ENCODE peak calls at places on chromosomes 4 and X, in ten cellular contexts. O is D341Med; S is endodermal cell; Y is activated T-helper 1 cell treated with anti-CD3 and anti-CD28 coated beads, Interleukin-12 subunit alpha, Interleukin-12 subunit beta, Interleukin-2, Interleukin-4 antibody, amounts not matched to agents 30 ng/mL and 10 ng/mL and 1 ng/mL, durations not matched to agents 14 hours and 24 hours and 36 hours; N is psoas muscle; X is ovary; J is activated T-helper 9 cell treated with anti-CD3 and anti-CD28 coated beads, Interleukin-2, amount 50 U/mL, for 16 hours; A is neural crest cell; P is EL; E is tibial nerve. I is an unnamed sample.

GRCh38 chr4:123676550-123677229 is 280.1 kb downstream of the SPRY1 start:
- DNase-seq in A (no peak), E (no peak), Y (no peak), P (no peak), N (no peak), J (no peak), O (no peak), S (no peak), X (no peak), I (no peak)

GRCh38 chr4:1285790-1286553 is 3.7 kb upstream of the MAEA start:
- DNase-seq in E (no peak), S (peak; percentile 95), Y (peak; percentile 34), P (no peak), J (no peak), N (no peak), X (no peak), A (no peak), O (no peak), I (no peak)

GRCh38 chrX:122220644-122221373 is 963.3 kb upstream of the GRIA3 start:
- DNase-seq in Y (no peak), X (no peak), A (no peak), N (no peak), P (no peak), J (no peak), S (peak; percentile 93), E (no peak), O (no peak), I (no peak)

GRCh38 chr4:149409186-149410056 is 406.2 kb downstream of the IQCM start:
- DNase-seq in O (no peak), E (no peak), X (no peak), N (peak; percentile 26), Y (no peak), J (no peak), S (no peak), P (peak; percentile 95), A (no peak), I (peak; percentile 72)

GRCh38 chr4:1293981-1294380 is 4.3 kb downstream of the MAEA start:
- DNase-seq in A (no peak), S (peak; percentile 39), O (no peak), Y (no peak), N (peak; percentile 47), P (no peak), E (no peak), J (no peak), X (peak; percentile 68), I (no peak)

GRCh38 chrX:42686706-42687105 is 91.3 kb downstream of the PPP1R2C start:
- DNase-seq in E (no peak), X (no peak), P (no peak), N (no peak), O (no peak), S (no peak), Y (no peak), J (no peak), A (no peak), I (no peak)

GRCh38 chr4:87465739-87466366 is 43.5 kb downstream of the NUDT9 start:
- DNase-seq in Y (no peak), E (peak; percentile 44), X (no peak), O (peak; percentile 30), S (no peak), J (no peak), P (peak; percentile 44), A (no peak), N (no peak), I (peak; percentile 51)

GRCh38 chrX:41922125-41922521 is 1.2 kb downstream of the CASK start:
- DNase-seq in S (no peak), A (no peak), E (peak; percentile 4), X (no peak), N (no peak), Y (peak; percentile 11), P (peak; percentile 34), O (peak; percentile 18), J (peak; percentile 22), I (peak; percentile 40)

GRCh38 chr4:185054876-185055275 is 36.6 kb downstream of the HELT start:
- DNase-seq in N (no peak), O (no peak), X (no peak), P (no peak), E (no peak), Y (no peak), S (no peak), A (no peak), J (no peak), I (no peak)

GRCh38 chr4:41799126-41799525 is 50.6 kb upstream of the PHOX2B start:
- DNase-seq in S (no peak), E (no peak), P (no peak), A (no peak), N (no peak), Y (no peak), O (no peak), X (no peak), J (no peak), I (no peak)

GRCh38 chrX:45454235-45454634 is 253.6 kb upstream of the DIPK2B start:
- DNase-seq in Y (no peak), X (no peak), S (peak; percentile 60), J (no peak), E (no peak), O (no peak), A (no peak), P (no peak), N (no peak), I (no peak)

GRCh38 chr4:169385356-169385755 is 114.6 kb upstream of the SH3RF1 start:
- DNase-seq in Y (no peak), O (no peak), X (no peak), J (no peak), N (no peak), A (no peak), S (no peak), P (peak; percentile 48), E (no peak), I (no peak)

GRCh38 chr4:134518574-134519217 is 317.1 kb upstream of the PABPC4L start:
- DNase-seq in Y (no peak), O (no peak), P (no peak), N (no peak), S (peak; percentile 44), E (no peak), X (no peak), J (no peak), A (no peak), I (no peak)

GRCh38 chr4:38132140-38132673 is 172.0 kb downstream of the PTTG2 start:
- DNase-seq in S (peak; percentile 55), O (no peak), Y (peak; percentile 80), E (peak; percentile 78), P (peak; percentile 78), X (peak; percentile 54), A (no peak), J (peak; percentile 47), N (no peak), I (peak; percentile 98)

GRCh38 chrX:9832811-9833210 is 46.6 kb downstream of the SHROOM2 start:
- DNase-seq in S (peak; percentile 73), X (no peak), J (no peak), Y (no peak), A (no peak), N (no peak), O (no peak), P (no peak), E (no peak), I (no peak)

GRCh38 chr4:128029907-128030306 is 31.2 kb upstream of the LARP1B start:
- DNase-seq in Y (no peak), A (no peak), E (no peak), J (no peak), S (no peak), N (no peak), X (no peak), P (no peak), O (no peak), I (no peak)

GRCh38 chr4:101689220-101689619 is 101.3 kb upstream of the BANK1 start:
- DNase-seq in X (no peak), S (no peak), A (no peak), E (no peak), P (no peak), N (no peak), Y (no peak), O (no peak), J (no peak), I (no peak)

GRCh38 chrX:129654652-129655546 is at the start of gene APLN:
- DNase-seq in Y (no peak), O (peak; percentile 68), A (no peak), P (peak; percentile 61), X (peak; percentile 66), S (peak; percentile 58), J (no peak), N (peak; percentile 69), E (peak; percentile 15), I (no peak)

GRCh38 chrX:9318213-9318612 is 146.6 kb upstream of the TBL1X start:
- DNase-seq in N (no peak), E (no peak), P (no peak), A (no peak), O (no peak), Y (peak; percentile 3), J (no peak), X (no peak), S (no peak), I (no peak)

GRCh38 chrX:109783712-109784109 is 50.7 kb upstream of the ACSL4 start:
- DNase-seq in P (no peak), N (no peak), E (no peak), A (no peak), Y (no peak), J (no peak), O (no peak), S (no peak), X (no peak), I (no peak)

GRCh38 chrX:38409289-38409688 is 56.9 kb downstream of the OTC start:
- DNase-seq in X (no peak), Y (no peak), S (no peak), O (no peak), N (no peak), J (no peak), A (no peak), P (no peak), E (no peak), I (no peak)

GRCh38 chr4:53558061-53558801 is 33.1 kb downstream of the LNX1 start:
- DNase-seq in S (peak; percentile 64), O (peak; percentile 80), A (no peak), X (no peak), Y (no peak), P (peak; percentile 50), N (no peak), J (no peak), E (no peak), I (peak; percentile 44)

GRCh38 chr4:998096-998691 is 5.0 kb upstream of the SLC26A1 start:
- DNase-seq in Y (no peak), J (no peak), E (no peak), A (no peak), P (no peak), N (no peak), X (no peak), O (no peak), S (no peak), I (no peak)

GRCh38 chr4:148017801-148018200 is 285.9 kb downstream of the ARHGAP10 start:
- DNase-seq in X (no peak), E (no peak), P (no peak), O (no peak), J (no peak), Y (no peak), A (no peak), N (no peak), S (no peak), I (no peak)